ENCODE peak calls at places on chromosomes 16 and 17, in ten cellular contexts. P, H, G, D, A, S, V, Z, F and W are unnamed samples.

GRCh38 chr17:6297119-6297518 is 137.8 kb downstream of the AIPL1 start:
- DNase-seq in V (no peak), A (no peak), P (no peak), S (no peak), G (no peak), F (no peak), H (no peak), D (no peak), Z (no peak), W (no peak)

GRCh38 chr17:45293413-45294211 is 23.2 kb downstream of the MAP3K14 start:
- DNase-seq in S (peak), D (peak), V (peak), G (peak), F (peak), A (no peak), H (peak), P (peak), Z (peak), W (no peak)

GRCh38 chr16:68069511-68070248 is 15.5 kb upstream of the NFATC3 start:
- DNase-seq in P (no peak), S (no peak), F (peak), V (no peak), Z (peak), H (no peak), G (no peak), D (no peak), A (no peak), W (no peak)

GRCh38 chr16:86732621-86733297 is 154.4 kb downstream of the FOXL1 start:
- DNase-seq in Z (no peak), A (no peak), H (peak), S (peak), F (no peak), G (no peak), D (no peak), P (peak), V (peak), W (no peak)

GRCh38 chr17:81171941-81172340 is 5.9 kb upstream of the AATK start:
- DNase-seq in G (no peak), D (no peak), S (no peak), F (no peak), Z (peak), V (peak), H (peak), P (no peak), A (no peak), W (no peak)

GRCh38 chr17:68455756-68456528 is 1.4 kb downstream of the WIPI1 start:
- DNase-seq in V (peak), A (no peak), S (peak), P (no peak), D (peak), F (peak), G (no peak), H (peak), Z (peak), W (no peak)

GRCh38 chr16:11016993-11017392 is 72.6 kb downstream of the CLEC16A start:
- DNase-seq in A (peak), G (no peak), Z (peak), P (peak), V (peak), D (no peak), H (peak), S (peak), F (peak), W (peak)

GRCh38 chr17:29005936-29006438 is at the start of gene SEZ6:
- DNase-seq in H (peak), S (peak), P (peak), D (no peak), A (peak), G (peak), F (peak), V (peak), Z (peak), W (peak)

GRCh38 chr16:88393034-88393433 is 10.3 kb downstream of the ZNF469 start:
- DNase-seq in S (peak), H (no peak), Z (peak), P (peak), F (no peak), G (no peak), A (no peak), D (no peak), V (no peak), W (no peak)

GRCh38 chr17:77325826-77326581 is 185.2 kb downstream of the SEC14L1 start:
- DNase-seq in D (no peak), A (no peak), S (no peak), F (no peak), Z (no peak), P (no peak), H (peak), V (peak), G (no peak), W (no peak)

GRCh38 chr16:27475561-27475960 is 73.6 kb downstream of the IL21R start:
- DNase-seq in P (no peak), Z (peak), V (peak), G (no peak), F (no peak), D (peak), H (peak), S (peak), A (no peak), W (no peak)

GRCh38 chr17:50479522-50480141 is 972 bp downstream of the RSAD1 start:
- DNase-seq in P (peak), Z (peak), G (no peak), A (peak), V (peak), D (peak), S (peak), F (peak), H (peak), W (peak)

GRCh38 chr16:30628628-30629342 is 18.6 kb upstream of the ZNF689 start:
- DNase-seq in H (peak), V (peak), S (peak), D (peak), A (peak), G (peak), F (peak), Z (peak), P (peak), W (peak)

GRCh38 chr16:48164907-48165715 is 9.3 kb upstream of the ABCC12 start:
- DNase-seq in H (peak), V (peak), F (peak), S (peak), G (peak), D (peak), P (peak), A (peak), Z (peak), W (peak)

GRCh38 chr17:15361151-15361550 is 19.8 kb upstream of the TEKT3 start:
- DNase-seq in V (no peak), P (no peak), G (no peak), H (no peak), D (no peak), S (peak), F (no peak), Z (no peak), A (no peak), W (no peak)

GRCh38 chr17:58317421-58318064 is 11.1 kb downstream of the TSPOAP1 start:
- DNase-seq in D (peak), V (peak), Z (peak), S (peak), G (no peak), A (peak), P (no peak), H (peak), F (peak), W (peak)

GRCh38 chr17:10135539-10136257 is 62.7 kb downstream of the GAS7 start:
- DNase-seq in F (no peak), A (no peak), Z (no peak), H (peak), D (no peak), V (peak), G (no peak), P (no peak), S (peak), W (no peak)

GRCh38 chr16:48605518-48606110 is 4.4 kb downstream of the N4BP1 start:
- DNase-seq in H (no peak), F (no peak), V (no peak), Z (no peak), A (no peak), G (no peak), S (no peak), D (no peak), P (no peak), W (no peak)

GRCh38 chr17:50817838-50818237 is 17.5 kb upstream of the WFIKKN2 start:
- DNase-seq in V (peak), D (no peak), G (no peak), F (peak), A (no peak), Z (no peak), P (no peak), H (no peak), S (no peak), W (no peak)

GRCh38 chr17:8025176-8025911 is 13.5 kb upstream of the ALOX15B start:
- DNase-seq in G (no peak), A (no peak), Z (no peak), S (no peak), F (no peak), V (no peak), H (no peak), P (no peak), D (no peak), W (no peak)